ENCODE peak calls at places on chromosomes 13 and 19, in five cellular contexts. One of them, this sample, is unnamed.

GRCh38 chr13:29507356-29507755 is 88.1 kb downstream of the SLC7A1 start:
- DNase-seq in glutamatergic neuron: no peak
- DNase-seq in dorsolateral prefrontal cortex: peak
- DNase-seq in omental fat pad: no peak
- DNase-seq in endothelial cell of umbilical vein: no peak
- DNase-seq in this sample: peak

GRCh38 chr13:72504026-72504925 is 223.2 kb downstream of the MZT1 start:
- DNase-seq in glutamatergic neuron: no peak
- DNase-seq in dorsolateral prefrontal cortex: no peak
- DNase-seq in omental fat pad: no peak
- DNase-seq in endothelial cell of umbilical vein: no peak
- DNase-seq in this sample: no peak

GRCh38 chr13:52665325-52665724 is 12.7 kb downstream of the SUGT1 start:
- DNase-seq in glutamatergic neuron: no peak
- DNase-seq in dorsolateral prefrontal cortex: no peak
- DNase-seq in omental fat pad: no peak
- DNase-seq in endothelial cell of umbilical vein: peak
- DNase-seq in this sample: no peak

GRCh38 chr19:19461671-19462622 is 53.4 kb downstream of the TSSK6 start:
- DNase-seq in glutamatergic neuron: peak
- DNase-seq in dorsolateral prefrontal cortex: no peak
- DNase-seq in omental fat pad: no peak
- DNase-seq in endothelial cell of umbilical vein: peak
- DNase-seq in this sample: no peak

GRCh38 chr19:54207908-54208783 is 7.5 kb downstream of the RPS9 start:
- DNase-seq in glutamatergic neuron: no peak
- DNase-seq in dorsolateral prefrontal cortex: peak
- DNase-seq in omental fat pad: peak
- DNase-seq in endothelial cell of umbilical vein: peak
- DNase-seq in this sample: no peak

GRCh38 chr13:29754486-29754806 is 96.0 kb downstream of the UBL3 start:
- DNase-seq in glutamatergic neuron: no peak
- DNase-seq in dorsolateral prefrontal cortex: no peak
- DNase-seq in omental fat pad: no peak
- DNase-seq in endothelial cell of umbilical vein: peak
- DNase-seq in this sample: no peak

GRCh38 chr13:23695711-23696512 is 125.7 kb downstream of the TNFRSF19 start:
- DNase-seq in glutamatergic neuron: peak
- DNase-seq in dorsolateral prefrontal cortex: no peak
- DNase-seq in omental fat pad: no peak
- DNase-seq in endothelial cell of umbilical vein: no peak
- DNase-seq in this sample: peak

GRCh38 chr19:20367811-20368294 is 197.7 kb downstream of the ZNF737 start:
- DNase-seq in glutamatergic neuron: peak
- DNase-seq in dorsolateral prefrontal cortex: peak
- DNase-seq in omental fat pad: no peak
- DNase-seq in endothelial cell of umbilical vein: no peak
- DNase-seq in this sample: no peak

GRCh38 chr19:10450853-10451609 is 30.7 kb downstream of the PDE4A start:
- DNase-seq in glutamatergic neuron: no peak
- DNase-seq in dorsolateral prefrontal cortex: no peak
- DNase-seq in omental fat pad: no peak
- DNase-seq in endothelial cell of umbilical vein: no peak
- DNase-seq in this sample: no peak

GRCh38 chr13:48163066-48163465 is 68.2 kb upstream of the MED4 start:
- DNase-seq in glutamatergic neuron: no peak
- DNase-seq in dorsolateral prefrontal cortex: no peak
- DNase-seq in omental fat pad: no peak
- DNase-seq in endothelial cell of umbilical vein: peak
- DNase-seq in this sample: no peak

GRCh38 chr13:78609464-78610205 is 6.3 kb upstream of the POU4F1 start:
- DNase-seq in glutamatergic neuron: peak
- DNase-seq in dorsolateral prefrontal cortex: no peak
- DNase-seq in omental fat pad: no peak
- DNase-seq in endothelial cell of umbilical vein: peak
- DNase-seq in this sample: no peak

GRCh38 chr19:35879068-35879467 is 10.7 kb downstream of the APLP1 start:
- DNase-seq in glutamatergic neuron: no peak
- DNase-seq in dorsolateral prefrontal cortex: no peak
- DNase-seq in omental fat pad: no peak
- DNase-seq in endothelial cell of umbilical vein: no peak
- DNase-seq in this sample: no peak

GRCh38 chr19:18280247-18281081 is 958 bp downstream of the JUND start:
- DNase-seq in glutamatergic neuron: peak
- DNase-seq in dorsolateral prefrontal cortex: peak
- DNase-seq in omental fat pad: peak
- DNase-seq in endothelial cell of umbilical vein: peak
- DNase-seq in this sample: peak

DNA sequence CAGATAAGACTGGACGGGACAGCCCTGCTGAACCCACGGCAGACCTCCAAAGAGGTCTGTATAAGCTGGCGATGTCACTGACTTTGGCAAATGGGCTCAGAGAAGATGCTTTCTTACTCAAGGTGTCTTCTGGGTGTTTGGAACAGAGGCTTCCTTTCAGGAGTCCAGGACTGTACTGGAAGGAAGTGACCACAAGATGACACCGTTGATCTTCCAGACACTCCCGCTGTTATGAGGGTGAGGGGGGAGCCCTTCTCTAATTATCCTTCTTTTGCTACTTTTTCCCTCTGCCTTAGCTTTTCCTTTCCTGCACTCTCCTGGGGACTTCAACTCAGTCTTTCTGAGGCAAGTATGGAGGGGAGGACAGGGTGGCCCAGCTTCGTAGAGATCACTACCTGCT is 65.2 kb upstream of the ZNF599 start:
- DNase-seq in glutamatergic neuron: no peak
- DNase-seq in dorsolateral prefrontal cortex: no peak
- DNase-seq in omental fat pad: no peak
- DNase-seq in endothelial cell of umbilical vein: peak
- DNase-seq in this sample: no peak
- TF ChIP-seq CTCF in glutamatergic neuron: no peak
- TF ChIP-seq CTCF in dorsolateral prefrontal cortex: no peak
- TF ChIP-seq CTCF in omental fat pad: no peak
- TF ChIP-seq CTCF in endothelial cell of umbilical vein: peak
- TF ChIP-seq CTCF in this sample: no peak

GRCh38 chr13:40993987-40994386 is 25.1 kb downstream of the ELF1 start:
- DNase-seq in glutamatergic neuron: no peak
- DNase-seq in dorsolateral prefrontal cortex: no peak
- DNase-seq in omental fat pad: no peak
- DNase-seq in endothelial cell of umbilical vein: no peak
- DNase-seq in this sample: no peak
- TF ChIP-seq CTCF in glutamatergic neuron: no peak
- TF ChIP-seq CTCF in dorsolateral prefrontal cortex: no peak
- TF ChIP-seq CTCF in omental fat pad: no peak
- TF ChIP-seq CTCF in endothelial cell of umbilical vein: no peak
- TF ChIP-seq CTCF in this sample: no peak

GRCh38 chr13:51243227-51243626 is 21.0 kb downstream of the FAM124A start:
- DNase-seq in glutamatergic neuron: no peak
- DNase-seq in dorsolateral prefrontal cortex: no peak
- DNase-seq in omental fat pad: no peak
- DNase-seq in endothelial cell of umbilical vein: no peak
- DNase-seq in this sample: no peak
- TF ChIP-seq CTCF in glutamatergic neuron: no peak
- TF ChIP-seq CTCF in dorsolateral prefrontal cortex: no peak
- TF ChIP-seq CTCF in omental fat pad: no peak
- TF ChIP-seq CTCF in endothelial cell of umbilical vein: no peak
- TF ChIP-seq CTCF in this sample: no peak

GRCh38 chr19:4057913-4058695 is 8.6 kb downstream of the ZBTB7A start:
- DNase-seq in glutamatergic neuron: peak
- DNase-seq in dorsolateral prefrontal cortex: peak
- DNase-seq in omental fat pad: peak
- DNase-seq in endothelial cell of umbilical vein: peak
- DNase-seq in this sample: no peak
- TF ChIP-seq CTCF in glutamatergic neuron: no peak
- TF ChIP-seq CTCF in dorsolateral prefrontal cortex: no peak
- TF ChIP-seq CTCF in omental fat pad: no peak
- TF ChIP-seq CTCF in endothelial cell of umbilical vein: peak
- TF ChIP-seq CTCF in this sample: no peak

GRCh38 chr13:98150836-98151489 is 8.1 kb downstream of the FARP1 start:
- DNase-seq in glutamatergic neuron: no peak
- DNase-seq in dorsolateral prefrontal cortex: no peak
- DNase-seq in omental fat pad: no peak
- DNase-seq in endothelial cell of umbilical vein: no peak
- DNase-seq in this sample: no peak

GRCh38 chr13:98144501-98145350 is 1.8 kb downstream of the FARP1 start:
- DNase-seq in glutamatergic neuron: peak
- DNase-seq in dorsolateral prefrontal cortex: no peak
- DNase-seq in omental fat pad: no peak
- DNase-seq in endothelial cell of umbilical vein: peak
- DNase-seq in this sample: no peak

GRCh38 chr13:98143157-98143553 is 261 bp downstream of the FARP1 start:
- DNase-seq in glutamatergic neuron: no peak
- DNase-seq in dorsolateral prefrontal cortex: no peak
- DNase-seq in omental fat pad: no peak
- DNase-seq in endothelial cell of umbilical vein: no peak
- DNase-seq in this sample: no peak

GRCh38 chr13:98143601-98144500 is 957 bp downstream of the FARP1 start:
- DNase-seq in glutamatergic neuron: peak
- DNase-seq in dorsolateral prefrontal cortex: no peak
- DNase-seq in omental fat pad: no peak
- DNase-seq in endothelial cell of umbilical vein: peak
- DNase-seq in this sample: no peak

GRCh38 chr13:98147521-98147920 is 4.6 kb downstream of the FARP1 start:
- DNase-seq in glutamatergic neuron: no peak
- DNase-seq in dorsolateral prefrontal cortex: no peak
- DNase-seq in omental fat pad: no peak
- DNase-seq in endothelial cell of umbilical vein: no peak
- DNase-seq in this sample: no peak
- TF ChIP-seq CTCF in glutamatergic neuron: peak
- TF ChIP-seq CTCF in dorsolateral prefrontal cortex: no peak
- TF ChIP-seq CTCF in omental fat pad: no peak
- TF ChIP-seq CTCF in endothelial cell of umbilical vein: no peak
- TF ChIP-seq CTCF in this sample: no peak

GRCh38 chr13:27024062-27024461 is 147.5 kb downstream of the USP12 start:
- DNase-seq in glutamatergic neuron: no peak
- DNase-seq in dorsolateral prefrontal cortex: no peak
- DNase-seq in omental fat pad: no peak
- DNase-seq in endothelial cell of umbilical vein: no peak
- DNase-seq in this sample: no peak
- TF ChIP-seq CTCF in glutamatergic neuron: no peak
- TF ChIP-seq CTCF in dorsolateral prefrontal cortex: no peak
- TF ChIP-seq CTCF in omental fat pad: no peak
- TF ChIP-seq CTCF in endothelial cell of umbilical vein: no peak
- TF ChIP-seq CTCF in this sample: no peak

GRCh38 chr19:46080561-46080960 is 39.8 kb upstream of the IGFL4 start:
- DNase-seq in glutamatergic neuron: no peak
- DNase-seq in dorsolateral prefrontal cortex: no peak
- DNase-seq in omental fat pad: no peak
- DNase-seq in endothelial cell of umbilical vein: no peak
- DNase-seq in this sample: no peak

GRCh38 chr19:46081928-46082727 is 41.3 kb upstream of the IGFL4 start:
- DNase-seq in glutamatergic neuron: no peak
- DNase-seq in dorsolateral prefrontal cortex: no peak
- DNase-seq in omental fat pad: no peak
- DNase-seq in endothelial cell of umbilical vein: peak
- DNase-seq in this sample: no peak

GRCh38 chr19:46076031-46076880 is 35.5 kb upstream of the IGFL4 start:
- DNase-seq in glutamatergic neuron: no peak
- DNase-seq in dorsolateral prefrontal cortex: no peak
- DNase-seq in omental fat pad: no peak
- DNase-seq in endothelial cell of umbilical vein: no peak
- DNase-seq in this sample: no peak

GRCh38 chr19:46076951-46077814 is 36.4 kb upstream of the IGFL4 start:
- DNase-seq in glutamatergic neuron: peak
- DNase-seq in dorsolateral prefrontal cortex: peak
- DNase-seq in omental fat pad: no peak
- DNase-seq in endothelial cell of umbilical vein: peak
- DNase-seq in this sample: no peak

DNA sequence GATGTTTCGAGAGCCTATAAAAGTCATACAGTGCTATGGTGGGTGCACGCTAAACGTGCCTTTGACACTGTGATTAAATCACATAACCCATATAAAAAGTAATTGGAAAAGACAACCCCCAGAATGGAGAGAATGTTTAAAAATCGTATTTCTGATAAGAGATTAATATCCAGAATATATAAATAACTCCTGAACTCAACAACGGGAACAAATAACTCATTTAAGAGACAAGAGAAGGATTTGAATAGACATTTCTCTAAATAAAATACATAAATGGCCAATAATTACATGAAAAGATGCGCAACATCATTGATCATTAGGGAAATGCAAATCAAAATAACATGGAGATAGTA is 37.0 kb upstream of the IGFL4 start:
- DNase-seq in glutamatergic neuron: no peak
- DNase-seq in dorsolateral prefrontal cortex: no peak
- DNase-seq in omental fat pad: no peak
- DNase-seq in endothelial cell of umbilical vein: no peak
- DNase-seq in this sample: no peak
- TF ChIP-seq CTCF in glutamatergic neuron: no peak
- TF ChIP-seq CTCF in dorsolateral prefrontal cortex: no peak
- TF ChIP-seq CTCF in omental fat pad: no peak
- TF ChIP-seq CTCF in endothelial cell of umbilical vein: no peak
- TF ChIP-seq CTCF in this sample: no peak

This sample was measured in activated B cell treated with CpG ODN at 0.5 μM for 24 hours.